ENCODE peak calls at places on chromosome 21, in five cellular contexts. One of them, this sample, is unnamed.

GRCh38 chr21:33858672-33859372 is 56.8 kb downstream of the ATP5PO start:
- DNase-seq in activated T-helper 1 cell treated with anti-CD3 and anti-CD28 coated beads, Interleukin-12 subunit alpha, Interleukin-12 subunit beta, Interleukin-2, Interleukin-4 antibody, amounts not matched to agents 30 ng/mL and 10 ng/mL and 1 ng/mL, durations not matched to agents 14 hours and 24 hours and 36 hours: no peak
- DNase-seq in T-helper 2 cell: no peak
- DNase-seq in lower leg skin: no peak
- DNase-seq in midbrain: no peak
- DNase-seq in this sample: no peak

GRCh38 chr21:15291621-15292266 is 226.9 kb upstream of the NRIP1 start:
- DNase-seq in activated T-helper 1 cell treated with anti-CD3 and anti-CD28 coated beads, Interleukin-12 subunit alpha, Interleukin-12 subunit beta, Interleukin-2, Interleukin-4 antibody, amounts not matched to agents 30 ng/mL and 10 ng/mL and 1 ng/mL, durations not matched to agents 14 hours and 24 hours and 36 hours: no peak
- DNase-seq in T-helper 2 cell: no peak
- DNase-seq in lower leg skin: no peak
- DNase-seq in midbrain: no peak
- DNase-seq in this sample: no peak

GRCh38 chr21:32334980-32335471 is 36.4 kb downstream of the MRAP start:
- DNase-seq in activated T-helper 1 cell treated with anti-CD3 and anti-CD28 coated beads, Interleukin-12 subunit alpha, Interleukin-12 subunit beta, Interleukin-2, Interleukin-4 antibody, amounts not matched to agents 30 ng/mL and 10 ng/mL and 1 ng/mL, durations not matched to agents 14 hours and 24 hours and 36 hours: no peak
- DNase-seq in T-helper 2 cell: no peak
- DNase-seq in midbrain: peak
- DNase-seq in lower leg skin: no peak
- DNase-seq in this sample: no peak

GRCh38 chr21:44399151-44399954 is 45.9 kb downstream of the TRPM2 start:
- DNase-seq in lower leg skin: no peak
- DNase-seq in activated T-helper 1 cell treated with anti-CD3 and anti-CD28 coated beads, Interleukin-12 subunit alpha, Interleukin-12 subunit beta, Interleukin-2, Interleukin-4 antibody, amounts not matched to agents 30 ng/mL and 10 ng/mL and 1 ng/mL, durations not matched to agents 14 hours and 24 hours and 36 hours: no peak
- DNase-seq in midbrain: no peak
- DNase-seq in T-helper 2 cell: no peak
- DNase-seq in this sample: no peak

GRCh38 chr21:41610042-41610839 is 102.3 kb upstream of the TMPRSS2 start:
- DNase-seq in activated T-helper 1 cell treated with anti-CD3 and anti-CD28 coated beads, Interleukin-12 subunit alpha, Interleukin-12 subunit beta, Interleukin-2, Interleukin-4 antibody, amounts not matched to agents 30 ng/mL and 10 ng/mL and 1 ng/mL, durations not matched to agents 14 hours and 24 hours and 36 hours: no peak
- DNase-seq in T-helper 2 cell: no peak
- DNase-seq in midbrain: peak
- DNase-seq in lower leg skin: no peak
- DNase-seq in this sample: no peak

GRCh38 chr21:15289896-15290841 is 225.4 kb upstream of the NRIP1 start:
- DNase-seq in midbrain: no peak
- DNase-seq in lower leg skin: no peak
- DNase-seq in activated T-helper 1 cell treated with anti-CD3 and anti-CD28 coated beads, Interleukin-12 subunit alpha, Interleukin-12 subunit beta, Interleukin-2, Interleukin-4 antibody, amounts not matched to agents 30 ng/mL and 10 ng/mL and 1 ng/mL, durations not matched to agents 14 hours and 24 hours and 36 hours: no peak
- DNase-seq in T-helper 2 cell: no peak
- DNase-seq in this sample: no peak

GRCh38 chr21:44455524-44456206 is 355 bp downstream of the LRRC3 start:
- DNase-seq in midbrain: no peak
- DNase-seq in activated T-helper 1 cell treated with anti-CD3 and anti-CD28 coated beads, Interleukin-12 subunit alpha, Interleukin-12 subunit beta, Interleukin-2, Interleukin-4 antibody, amounts not matched to agents 30 ng/mL and 10 ng/mL and 1 ng/mL, durations not matched to agents 14 hours and 24 hours and 36 hours: peak
- DNase-seq in T-helper 2 cell: no peak
- DNase-seq in lower leg skin: no peak
- DNase-seq in this sample: no peak

GRCh38 chr21:28063241-28063640 is 929.4 kb downstream of the LTN1 start:
- DNase-seq in T-helper 2 cell: no peak
- DNase-seq in midbrain: no peak
- DNase-seq in lower leg skin: no peak
- DNase-seq in activated T-helper 1 cell treated with anti-CD3 and anti-CD28 coated beads, Interleukin-12 subunit alpha, Interleukin-12 subunit beta, Interleukin-2, Interleukin-4 antibody, amounts not matched to agents 30 ng/mL and 10 ng/mL and 1 ng/mL, durations not matched to agents 14 hours and 24 hours and 36 hours: no peak
- DNase-seq in this sample: no peak

GRCh38 chr21:35995522-35996088 is 64.7 kb downstream of the SETD4 start:
- DNase-seq in lower leg skin: no peak
- DNase-seq in activated T-helper 1 cell treated with anti-CD3 and anti-CD28 coated beads, Interleukin-12 subunit alpha, Interleukin-12 subunit beta, Interleukin-2, Interleukin-4 antibody, amounts not matched to agents 30 ng/mL and 10 ng/mL and 1 ng/mL, durations not matched to agents 14 hours and 24 hours and 36 hours: no peak
- DNase-seq in midbrain: no peak
- DNase-seq in T-helper 2 cell: no peak
- DNase-seq in this sample: no peak

GRCh38 chr21:37348664-37349063 is 17.9 kb upstream of the DYRK1A start:
- DNase-seq in midbrain: no peak
- DNase-seq in T-helper 2 cell: no peak
- DNase-seq in lower leg skin: no peak
- DNase-seq in activated T-helper 1 cell treated with anti-CD3 and anti-CD28 coated beads, Interleukin-12 subunit alpha, Interleukin-12 subunit beta, Interleukin-2, Interleukin-4 antibody, amounts not matched to agents 30 ng/mL and 10 ng/mL and 1 ng/mL, durations not matched to agents 14 hours and 24 hours and 36 hours: no peak
- DNase-seq in this sample: no peak

GRCh38 chr21:35254006-35254751 is 205.1 kb upstream of the RUNX1 start:
- DNase-seq in T-helper 2 cell: no peak
- DNase-seq in activated T-helper 1 cell treated with anti-CD3 and anti-CD28 coated beads, Interleukin-12 subunit alpha, Interleukin-12 subunit beta, Interleukin-2, Interleukin-4 antibody, amounts not matched to agents 30 ng/mL and 10 ng/mL and 1 ng/mL, durations not matched to agents 14 hours and 24 hours and 36 hours: no peak
- DNase-seq in lower leg skin: peak
- DNase-seq in midbrain: no peak
- DNase-seq in this sample: no peak

GRCh38 chr21:36773111-36773510 is 74.2 kb downstream of the SIM2 start:
- DNase-seq in lower leg skin: no peak
- DNase-seq in T-helper 2 cell: no peak
- DNase-seq in midbrain: peak
- DNase-seq in activated T-helper 1 cell treated with anti-CD3 and anti-CD28 coated beads, Interleukin-12 subunit alpha, Interleukin-12 subunit beta, Interleukin-2, Interleukin-4 antibody, amounts not matched to agents 30 ng/mL and 10 ng/mL and 1 ng/mL, durations not matched to agents 14 hours and 24 hours and 36 hours: no peak
- DNase-seq in this sample: peak

GRCh38 chr21:46172863-46173528 is 11.3 kb downstream of the SPATC1L start:
- DNase-seq in lower leg skin: no peak
- DNase-seq in midbrain: no peak
- DNase-seq in activated T-helper 1 cell treated with anti-CD3 and anti-CD28 coated beads, Interleukin-12 subunit alpha, Interleukin-12 subunit beta, Interleukin-2, Interleukin-4 antibody, amounts not matched to agents 30 ng/mL and 10 ng/mL and 1 ng/mL, durations not matched to agents 14 hours and 24 hours and 36 hours: no peak
- DNase-seq in T-helper 2 cell: no peak
- DNase-seq in this sample: no peak

GRCh38 chr21:39788383-39788782 is 43.4 kb downstream of the IGSF5 start:
- DNase-seq in lower leg skin: peak
- DNase-seq in T-helper 2 cell: no peak
- DNase-seq in activated T-helper 1 cell treated with anti-CD3 and anti-CD28 coated beads, Interleukin-12 subunit alpha, Interleukin-12 subunit beta, Interleukin-2, Interleukin-4 antibody, amounts not matched to agents 30 ng/mL and 10 ng/mL and 1 ng/mL, durations not matched to agents 14 hours and 24 hours and 36 hours: no peak
- DNase-seq in midbrain: peak
- DNase-seq in this sample: peak

GRCh38 chr21:45322960-45323461 is 35.3 kb upstream of the POFUT2 start:
- DNase-seq in T-helper 2 cell: no peak
- DNase-seq in lower leg skin: no peak
- DNase-seq in activated T-helper 1 cell treated with anti-CD3 and anti-CD28 coated beads, Interleukin-12 subunit alpha, Interleukin-12 subunit beta, Interleukin-2, Interleukin-4 antibody, amounts not matched to agents 30 ng/mL and 10 ng/mL and 1 ng/mL, durations not matched to agents 14 hours and 24 hours and 36 hours: no peak
- DNase-seq in midbrain: no peak
- DNase-seq in this sample: no peak

GRCh38 chr21:41478319-41479177 is 29.4 kb downstream of the TMPRSS2 start:
- DNase-seq in midbrain: no peak
- DNase-seq in lower leg skin: no peak
- DNase-seq in activated T-helper 1 cell treated with anti-CD3 and anti-CD28 coated beads, Interleukin-12 subunit alpha, Interleukin-12 subunit beta, Interleukin-2, Interleukin-4 antibody, amounts not matched to agents 30 ng/mL and 10 ng/mL and 1 ng/mL, durations not matched to agents 14 hours and 24 hours and 36 hours: no peak
- DNase-seq in T-helper 2 cell: no peak
- DNase-seq in this sample: peak

GRCh38 chr21:45294509-45295291 is 7.0 kb upstream of the POFUT2 start:
- DNase-seq in lower leg skin: no peak
- DNase-seq in activated T-helper 1 cell treated with anti-CD3 and anti-CD28 coated beads, Interleukin-12 subunit alpha, Interleukin-12 subunit beta, Interleukin-2, Interleukin-4 antibody, amounts not matched to agents 30 ng/mL and 10 ng/mL and 1 ng/mL, durations not matched to agents 14 hours and 24 hours and 36 hours: no peak
- DNase-seq in midbrain: no peak
- DNase-seq in T-helper 2 cell: no peak
- DNase-seq in this sample: peak

GRCh38 chr21:42567861-42568260 is 54.2 kb downstream of the SLC37A1 start:
- DNase-seq in midbrain: no peak
- DNase-seq in activated T-helper 1 cell treated with anti-CD3 and anti-CD28 coated beads, Interleukin-12 subunit alpha, Interleukin-12 subunit beta, Interleukin-2, Interleukin-4 antibody, amounts not matched to agents 30 ng/mL and 10 ng/mL and 1 ng/mL, durations not matched to agents 14 hours and 24 hours and 36 hours: no peak
- DNase-seq in lower leg skin: no peak
- DNase-seq in T-helper 2 cell: no peak
- DNase-seq in this sample: peak

GRCh38 chr21:37153935-37154350 is 80.9 kb downstream of the TTC3 start:
- DNase-seq in lower leg skin: no peak
- DNase-seq in activated T-helper 1 cell treated with anti-CD3 and anti-CD28 coated beads, Interleukin-12 subunit alpha, Interleukin-12 subunit beta, Interleukin-2, Interleukin-4 antibody, amounts not matched to agents 30 ng/mL and 10 ng/mL and 1 ng/mL, durations not matched to agents 14 hours and 24 hours and 36 hours: no peak
- DNase-seq in T-helper 2 cell: no peak
- DNase-seq in midbrain: no peak
- DNase-seq in this sample: no peak

GRCh38 chr21:16156841-16157240 is 427.1 kb downstream of the USP25 start:
- DNase-seq in activated T-helper 1 cell treated with anti-CD3 and anti-CD28 coated beads, Interleukin-12 subunit alpha, Interleukin-12 subunit beta, Interleukin-2, Interleukin-4 antibody, amounts not matched to agents 30 ng/mL and 10 ng/mL and 1 ng/mL, durations not matched to agents 14 hours and 24 hours and 36 hours: no peak
- DNase-seq in lower leg skin: no peak
- DNase-seq in T-helper 2 cell: no peak
- DNase-seq in midbrain: no peak
- DNase-seq in this sample: no peak

GRCh38 chr21:28762357-28762735 is 230.3 kb downstream of the LTN1 start:
- DNase-seq in midbrain: no peak
- DNase-seq in T-helper 2 cell: no peak
- DNase-seq in activated T-helper 1 cell treated with anti-CD3 and anti-CD28 coated beads, Interleukin-12 subunit alpha, Interleukin-12 subunit beta, Interleukin-2, Interleukin-4 antibody, amounts not matched to agents 30 ng/mL and 10 ng/mL and 1 ng/mL, durations not matched to agents 14 hours and 24 hours and 36 hours: no peak
- DNase-seq in lower leg skin: no peak
- DNase-seq in this sample: no peak

GRCh38 chr21:16837319-16837718 is 675.5 kb upstream of the CXADR start:
- DNase-seq in activated T-helper 1 cell treated with anti-CD3 and anti-CD28 coated beads, Interleukin-12 subunit alpha, Interleukin-12 subunit beta, Interleukin-2, Interleukin-4 antibody, amounts not matched to agents 30 ng/mL and 10 ng/mL and 1 ng/mL, durations not matched to agents 14 hours and 24 hours and 36 hours: no peak
- DNase-seq in lower leg skin: no peak
- DNase-seq in T-helper 2 cell: no peak
- DNase-seq in midbrain: no peak
- DNase-seq in this sample: no peak

GRCh38 chr21:34606621-34607020 is 8.3 kb downstream of the RCAN1 start:
- DNase-seq in midbrain: no peak
- DNase-seq in activated T-helper 1 cell treated with anti-CD3 and anti-CD28 coated beads, Interleukin-12 subunit alpha, Interleukin-12 subunit beta, Interleukin-2, Interleukin-4 antibody, amounts not matched to agents 30 ng/mL and 10 ng/mL and 1 ng/mL, durations not matched to agents 14 hours and 24 hours and 36 hours: no peak
- DNase-seq in lower leg skin: no peak
- DNase-seq in T-helper 2 cell: no peak
- DNase-seq in this sample: no peak

GRCh38 chr21:44947111-44947929 is 7.5 kb downstream of the SLX9 start:
- DNase-seq in T-helper 2 cell: no peak
- DNase-seq in midbrain: no peak
- DNase-seq in activated T-helper 1 cell treated with anti-CD3 and anti-CD28 coated beads, Interleukin-12 subunit alpha, Interleukin-12 subunit beta, Interleukin-2, Interleukin-4 antibody, amounts not matched to agents 30 ng/mL and 10 ng/mL and 1 ng/mL, durations not matched to agents 14 hours and 24 hours and 36 hours: no peak
- DNase-seq in lower leg skin: no peak
- DNase-seq in this sample: peak

GRCh38 chr21:38326899-38327298 is 70.1 kb downstream of the KCNJ15 start:
- DNase-seq in activated T-helper 1 cell treated with anti-CD3 and anti-CD28 coated beads, Interleukin-12 subunit alpha, Interleukin-12 subunit beta, Interleukin-2, Interleukin-4 antibody, amounts not matched to agents 30 ng/mL and 10 ng/mL and 1 ng/mL, durations not matched to agents 14 hours and 24 hours and 36 hours: no peak
- DNase-seq in lower leg skin: no peak
- DNase-seq in T-helper 2 cell: no peak
- DNase-seq in midbrain: no peak
- DNase-seq in this sample: no peak

GRCh38 chr21:45823100-45823681 is 158.4 kb upstream of the COL6A1 start:
- DNase-seq in lower leg skin: no peak
- DNase-seq in activated T-helper 1 cell treated with anti-CD3 and anti-CD28 coated beads, Interleukin-12 subunit alpha, Interleukin-12 subunit beta, Interleukin-2, Interleukin-4 antibody, amounts not matched to agents 30 ng/mL and 10 ng/mL and 1 ng/mL, durations not matched to agents 14 hours and 24 hours and 36 hours: no peak
- DNase-seq in midbrain: no peak
- DNase-seq in T-helper 2 cell: no peak
- DNase-seq in this sample: peak

GRCh38 chr21:38126677-38127271 is 130.0 kb upstream of the KCNJ15 start:
- DNase-seq in T-helper 2 cell: peak
- DNase-seq in midbrain: peak
- DNase-seq in activated T-helper 1 cell treated with anti-CD3 and anti-CD28 coated beads, Interleukin-12 subunit alpha, Interleukin-12 subunit beta, Interleukin-2, Interleukin-4 antibody, amounts not matched to agents 30 ng/mL and 10 ng/mL and 1 ng/mL, durations not matched to agents 14 hours and 24 hours and 36 hours: peak
- DNase-seq in lower leg skin: no peak
- DNase-seq in this sample: no peak

GRCh38 chr21:32800056-32800455 is 28.5 kb upstream of the PAXBP1 start:
- DNase-seq in lower leg skin: no peak
- DNase-seq in activated T-helper 1 cell treated with anti-CD3 and anti-CD28 coated beads, Interleukin-12 subunit alpha, Interleukin-12 subunit beta, Interleukin-2, Interleukin-4 antibody, amounts not matched to agents 30 ng/mL and 10 ng/mL and 1 ng/mL, durations not matched to agents 14 hours and 24 hours and 36 hours: no peak
- DNase-seq in midbrain: no peak
- DNase-seq in T-helper 2 cell: no peak
- DNase-seq in this sample: no peak

GRCh38 chr21:43023175-43023574 is 48.8 kb downstream of the PKNOX1 start:
- DNase-seq in T-helper 2 cell: no peak
- DNase-seq in activated T-helper 1 cell treated with anti-CD3 and anti-CD28 coated beads, Interleukin-12 subunit alpha, Interleukin-12 subunit beta, Interleukin-2, Interleukin-4 antibody, amounts not matched to agents 30 ng/mL and 10 ng/mL and 1 ng/mL, durations not matched to agents 14 hours and 24 hours and 36 hours: no peak
- DNase-seq in lower leg skin: no peak
- DNase-seq in midbrain: no peak
- DNase-seq in this sample: no peak

GRCh38 chr21:35350965-35351364 is 301.9 kb upstream of the RUNX1 start:
- DNase-seq in T-helper 2 cell: no peak
- DNase-seq in lower leg skin: no peak
- DNase-seq in activated T-helper 1 cell treated with anti-CD3 and anti-CD28 coated beads, Interleukin-12 subunit alpha, Interleukin-12 subunit beta, Interleukin-2, Interleukin-4 antibody, amounts not matched to agents 30 ng/mL and 10 ng/mL and 1 ng/mL, durations not matched to agents 14 hours and 24 hours and 36 hours: no peak
- DNase-seq in midbrain: no peak
- DNase-seq in this sample: no peak

GRCh38 chr21:38897532-38898421 is 92.0 kb downstream of the ETS2 start:
- DNase-seq in midbrain: no peak
- DNase-seq in T-helper 2 cell: no peak
- DNase-seq in activated T-helper 1 cell treated with anti-CD3 and anti-CD28 coated beads, Interleukin-12 subunit alpha, Interleukin-12 subunit beta, Interleukin-2, Interleukin-4 antibody, amounts not matched to agents 30 ng/mL and 10 ng/mL and 1 ng/mL, durations not matched to agents 14 hours and 24 hours and 36 hours: no peak
- DNase-seq in lower leg skin: no peak
- DNase-seq in this sample: no peak

GRCh38 chr21:44760376-44760775 is 41.2 kb downstream of the UBE2G2 start:
- DNase-seq in T-helper 2 cell: no peak
- DNase-seq in activated T-helper 1 cell treated with anti-CD3 and anti-CD28 coated beads, Interleukin-12 subunit alpha, Interleukin-12 subunit beta, Interleukin-2, Interleukin-4 antibody, amounts not matched to agents 30 ng/mL and 10 ng/mL and 1 ng/mL, durations not matched to agents 14 hours and 24 hours and 36 hours: no peak
- DNase-seq in midbrain: no peak
- DNase-seq in lower leg skin: no peak
- DNase-seq in this sample: no peak

GRCh38 chr21:32411366-32412161 is 942 bp upstream of the EVA1C start:
- DNase-seq in lower leg skin: peak
- DNase-seq in T-helper 2 cell: peak
- DNase-seq in activated T-helper 1 cell treated with anti-CD3 and anti-CD28 coated beads, Interleukin-12 subunit alpha, Interleukin-12 subunit beta, Interleukin-2, Interleukin-4 antibody, amounts not matched to agents 30 ng/mL and 10 ng/mL and 1 ng/mL, durations not matched to agents 14 hours and 24 hours and 36 hours: peak
- DNase-seq in midbrain: peak
- DNase-seq in this sample: peak

GRCh38 chr21:20270365-20271055 is 727.7 kb upstream of the NCAM2 start:
- DNase-seq in midbrain: no peak
- DNase-seq in lower leg skin: no peak
- DNase-seq in T-helper 2 cell: no peak
- DNase-seq in activated T-helper 1 cell treated with anti-CD3 and anti-CD28 coated beads, Interleukin-12 subunit alpha, Interleukin-12 subunit beta, Interleukin-2, Interleukin-4 antibody, amounts not matched to agents 30 ng/mL and 10 ng/mL and 1 ng/mL, durations not matched to agents 14 hours and 24 hours and 36 hours: no peak
- DNase-seq in this sample: no peak

GRCh38 chr21:24217141-24217540 is 1390.1 kb downstream of the MRPL39 start:
- DNase-seq in activated T-helper 1 cell treated with anti-CD3 and anti-CD28 coated beads, Interleukin-12 subunit alpha, Interleukin-12 subunit beta, Interleukin-2, Interleukin-4 antibody, amounts not matched to agents 30 ng/mL and 10 ng/mL and 1 ng/mL, durations not matched to agents 14 hours and 24 hours and 36 hours: no peak
- DNase-seq in T-helper 2 cell: no peak
- DNase-seq in lower leg skin: no peak
- DNase-seq in midbrain: no peak
- DNase-seq in this sample: no peak

GRCh38 chr21:27077501-27077900 is 110.6 kb upstream of the ADAMTS5 start:
- DNase-seq in lower leg skin: peak
- DNase-seq in T-helper 2 cell: no peak
- DNase-seq in midbrain: no peak
- DNase-seq in activated T-helper 1 cell treated with anti-CD3 and anti-CD28 coated beads, Interleukin-12 subunit alpha, Interleukin-12 subunit beta, Interleukin-2, Interleukin-4 antibody, amounts not matched to agents 30 ng/mL and 10 ng/mL and 1 ng/mL, durations not matched to agents 14 hours and 24 hours and 36 hours: no peak
- DNase-seq in this sample: no peak

GRCh38 chr21:38186869-38187268 is 69.9 kb upstream of the KCNJ15 start:
- DNase-seq in lower leg skin: no peak
- DNase-seq in midbrain: no peak
- DNase-seq in T-helper 2 cell: no peak
- DNase-seq in activated T-helper 1 cell treated with anti-CD3 and anti-CD28 coated beads, Interleukin-12 subunit alpha, Interleukin-12 subunit beta, Interleukin-2, Interleukin-4 antibody, amounts not matched to agents 30 ng/mL and 10 ng/mL and 1 ng/mL, durations not matched to agents 14 hours and 24 hours and 36 hours: no peak
- DNase-seq in this sample: no peak

This sample was measured in breast epithelium.